ENCODE peak calls at places on chromosomes 3 and 15, in ten cellular contexts. X is transverse colon; J is activated CD4-positive, alpha-beta T cell treated with anti-CD3 and anti-CD28 coated beads for 1 hour; Z is DMS53; U is NCI-H2081; R is EH; S is activated naive CD4-positive, alpha-beta T cell; B is endothelial cell; T is T1000; F is brain microvascular endothelial cell. O is an unnamed sample.

GRCh38 chr3:99520511-99520910 is 117.9 kb upstream of the COL8A1 start:
- DNase-seq in X (no peak), J (no peak), Z (no peak), U (no peak), R (no peak), S (no peak), B (no peak), T (no peak), F (no peak), O (no peak)

GRCh38 chr3:111412656-111413055 is 129.3 kb upstream of the CD96 start:
- DNase-seq in X (no peak), J (no peak), Z (no peak), U (no peak), R (no peak), S (no peak), B (no peak), T (no peak), F (no peak), O (no peak)

GRCh38 chr3:144018776-144019175 is 47.2 kb downstream of the DIPK2A start:
- DNase-seq in X (no peak), J (no peak), Z (no peak), U (no peak), R (peak; percentile 91), S (no peak), B (no peak), T (peak; percentile 24), F (peak; percentile 97), O (peak; percentile 54)

GRCh38 chr15:25780479-25781255 is 82.5 kb downstream of the ATP10A start:
- DNase-seq in X (no peak), J (no peak), Z (no peak), U (no peak), R (no peak), S (no peak), B (no peak), T (no peak), F (no peak), O (no peak)

GRCh38 chr15:55768670-55769185 is 25.8 kb upstream of the PRTG start:
- DNase-seq in X (no peak), J (no peak), Z (no peak), U (no peak), R (peak; percentile 53), S (no peak), B (no peak), T (no peak), F (no peak), O (no peak)

GRCh38 chr3:104547040-104547439 is 819.7 kb upstream of the ALCAM start:
- DNase-seq in X (no peak), J (no peak), Z (no peak), U (no peak), R (no peak), S (no peak), B (no peak), T (no peak), F (no peak), O (no peak)

GRCh38 chr3:119973276-119973675 is 121.0 kb downstream of the GSK3B start:
- DNase-seq in X (no peak), J (no peak), Z (no peak), U (no peak), R (peak; percentile 49), S (no peak), B (no peak), T (no peak), F (no peak), O (no peak)

GRCh38 chr3:16026753-16027152 is 147.7 kb upstream of the GALNT15 start:
- DNase-seq in X (no peak), J (no peak), Z (no peak), U (no peak), R (peak; percentile 26), S (no peak), B (no peak), T (no peak), F (no peak), O (no peak)

GRCh38 chr3:111915905-111916304 is 56.8 kb downstream of the PHLDB2 start:
- DNase-seq in X (no peak), J (no peak), Z (no peak), U (no peak), R (peak; percentile 72), S (no peak), B (no peak), T (no peak), F (no peak), O (no peak)

GRCh38 chr3:36965440-36965839 is 20.6 kb upstream of the TRANK1 start:
- DNase-seq in X (no peak), J (no peak), Z (peak; percentile 76), U (no peak), R (no peak), S (no peak), B (no peak), T (no peak), F (no peak), O (peak; percentile 14)

GRCh38 chr15:25060472-25060803 is 105.7 kb downstream of the SNRPN start:
- DNase-seq in X (no peak), J (no peak), Z (no peak), U (no peak), R (no peak), S (no peak), B (no peak), T (no peak), F (no peak), O (no peak)

GRCh38 chr15:61227269-61228024 is 1.7 kb downstream of the RORA start:
- DNase-seq in X (no peak), J (no peak), Z (peak; percentile 59), U (peak; percentile 50), R (peak; percentile 77), S (no peak), B (peak; percentile 34), T (peak; percentile 52), F (peak; percentile 41), O (no peak)

GRCh38 chr15:69537888-69538287 is 85.3 kb downstream of the RPLP1 start:
- DNase-seq in X (no peak), J (no peak), Z (no peak), U (no peak), R (no peak), S (no peak), B (no peak), T (no peak), F (no peak), O (no peak)

GRCh38 chr3:31433679-31433992 is 99.1 kb upstream of the STT3B start:
- DNase-seq in X (no peak), J (no peak), Z (no peak), U (no peak), R (no peak), S (no peak), B (no peak), T (no peak), F (no peak), O (no peak)

GRCh38 chr15:68318931-68319909 is 41.7 kb downstream of the FEM1B start:
- DNase-seq in X (no peak), J (no peak), Z (no peak), U (no peak), R (no peak), S (no peak), B (no peak), T (no peak), F (no peak), O (no peak)

GRCh38 chr3:94036909-94037507 is 8.6 kb upstream of the STX19 start:
- DNase-seq in X (no peak), J (no peak), Z (peak; percentile 59), U (peak; percentile 3), R (peak; percentile 70), S (no peak), B (no peak), T (no peak), F (peak; percentile 44), O (peak; percentile 6)

GRCh38 chr3:54206874-54207273 is 84.5 kb downstream of the CACNA2D3 start:
- DNase-seq in X (no peak), J (no peak), Z (peak; percentile 17), U (no peak), R (no peak), S (no peak), B (no peak), T (no peak), F (no peak), O (no peak)

GRCh38 chr3:197540961-197541377 is 14.8 kb downstream of the BDH1 start:
- DNase-seq in X (no peak), J (no peak), Z (no peak), U (no peak), R (no peak), S (no peak), B (no peak), T (no peak), F (no peak), O (peak; percentile 52)

GRCh38 chr3:162295323-162295983 is 798.8 kb downstream of the OTOL1 start:
- DNase-seq in X (no peak), J (no peak), Z (no peak), U (no peak), R (peak; percentile 97), S (no peak), B (no peak), T (peak; percentile 25), F (peak; percentile 90), O (peak; percentile 14)

GRCh38 chr15:84819291-84819768 is 2.2 kb downstream of the ALPK3 start:
- DNase-seq in X (no peak), J (no peak), Z (peak; percentile 12), U (no peak), R (no peak), S (no peak), B (peak; percentile 14), T (no peak), F (no peak), O (no peak)

GRCh38 chr3:82410366-82410765 is 648.9 kb upstream of the GBE1 start:
- DNase-seq in X (no peak), J (no peak), Z (peak; percentile 76), U (no peak), R (no peak), S (no peak), B (no peak), T (no peak), F (no peak), O (no peak)

GRCh38 chr15:58582150-58582549 is 150.4 kb downstream of the LIPC start:
- DNase-seq in X (no peak), J (no peak), Z (no peak), U (no peak), R (no peak), S (no peak), B (no peak), T (no peak), F (no peak), O (no peak)

GRCh38 chr3:169954142-169954756 is 12.4 kb upstream of the SEC62 start:
- DNase-seq in X (no peak), J (no peak), Z (no peak), U (no peak), R (peak; percentile 6), S (no peak), B (no peak), T (no peak), F (no peak), O (no peak)

GRCh38 chr3:38353151-38353550 is 6.6 kb downstream of the XYLB start:
- DNase-seq in X (no peak), J (no peak), Z (no peak), U (no peak), R (peak; percentile 77), S (no peak), B (no peak), T (no peak), F (peak; percentile 21), O (no peak)

GRCh38 chr3:137764001-137764433 is at the start of gene SOX14:
- DNase-seq in X (peak; percentile 35), J (no peak), Z (peak; percentile 89), U (no peak), R (no peak), S (no peak), B (peak; percentile 75), T (no peak), F (no peak), O (no peak)

GRCh38 chr15:93057618-93058017 is 31.4 kb downstream of the RGMA start:
- DNase-seq in X (no peak), J (no peak), Z (no peak), U (no peak), R (no peak), S (no peak), B (no peak), T (no peak), F (no peak), O (no peak)

GRCh38 chr3:172181936-172182708 is 142.7 kb downstream of the FNDC3B start:
- DNase-seq in X (no peak), J (no peak), Z (no peak), U (no peak), R (peak; percentile 77), S (no peak), B (peak; percentile 41), T (no peak), F (peak; percentile 79), O (no peak)

GRCh38 chr3:165749817-165750216 is 87.4 kb downstream of the BCHE start:
- DNase-seq in X (no peak), J (no peak), Z (no peak), U (no peak), R (no peak), S (no peak), B (no peak), T (no peak), F (no peak), O (no peak)

O was measured in epithelial cell of prostate.